ENCODE peak calls at places on chromosome 16, in nine cellular contexts. R, J, S, M, F, T, N, C and E are unnamed samples.

GRCh38 chr16:749010-749409 is 8.2 kb upstream of the CIAO3 start:
- DNase-seq in N (no peak), S (no peak), J (no peak), T (peak; percentile 77), C (no peak), F (no peak), R (no peak), M (peak; percentile 91), E (no peak)

GRCh38 chr16:54493076-54493475 is 206.5 kb upstream of the IRX3 start:
- DNase-seq in N (no peak), T (peak; percentile 44), R (no peak), C (no peak), J (no peak), F (no peak), S (no peak), M (peak; percentile 59), E (no peak)

GRCh38 chr16:11180489-11180888 is 75.5 kb downstream of the SOCS1 start:
- DNase-seq in R (no peak), F (no peak), J (no peak), N (no peak), T (no peak), S (no peak), M (no peak), C (no peak), E (peak; percentile 70)

GRCh38 chr16:63100082-63100481 is 1063.8 kb upstream of the CDH8 start:
- DNase-seq in C (no peak), J (no peak), R (no peak), T (no peak), N (no peak), M (no peak), S (no peak), F (no peak), E (no peak)

GRCh38 chr16:73311857-73312723 is 264.2 kb upstream of the ZFHX3 start:
- DNase-seq in J (no peak), T (no peak), M (no peak), F (no peak), C (no peak), R (no peak), S (no peak), N (no peak), E (no peak)

GRCh38 chr16:77986021-77986420 is 36.3 kb upstream of the CLEC3A start:
- DNase-seq in S (peak; percentile 10), C (no peak), F (no peak), T (no peak), J (no peak), M (no peak), N (no peak), R (no peak), E (no peak)

GRCh38 chr16:29148867-29149272 is 164.0 kb downstream of the LAT start:
- DNase-seq in C (peak; percentile 74), N (no peak), S (no peak), J (peak; percentile 77), T (no peak), R (peak; percentile 30), F (peak; percentile 47), M (no peak), E (peak; percentile 82)

GRCh38 chr16:54286330-54287017 is at the start of gene IRX3:
- DNase-seq in R (no peak), J (no peak), T (peak; percentile 97), M (peak; percentile 97), N (no peak), S (no peak), C (peak; percentile 93), F (no peak), E (peak; percentile 91)

GRCh38 chr16:22099256-22099975 is 7.1 kb downstream of the VWA3A start:
- DNase-seq in N (no peak), T (no peak), R (no peak), M (no peak), F (no peak), S (no peak), C (no peak), J (no peak), E (no peak)

GRCh38 chr16:88349903-88350900 is 32.6 kb upstream of the ZNF469 start:
- DNase-seq in S (no peak), F (no peak), C (peak; percentile 28), N (no peak), R (no peak), T (no peak), M (no peak), J (no peak), E (peak; percentile 33)

GRCh38 chr16:86120982-86121242 is 221.9 kb downstream of the IRF8 start:
- DNase-seq in N (no peak), C (no peak), J (no peak), F (no peak), S (no peak), R (no peak), T (no peak), M (no peak), E (no peak)

GRCh38 chr16:4309833-4310266 is 6.0 kb upstream of the GLIS2 start:
- DNase-seq in C (peak; percentile 73), S (no peak), M (peak; percentile 70), F (peak; percentile 42), J (no peak), R (peak; percentile 75), N (peak; percentile 82), T (peak; percentile 79), E (peak; percentile 81)

GRCh38 chr16:49575352-49576172 is 202.0 kb downstream of the C16orf78 start:
- DNase-seq in F (no peak), M (no peak), R (peak; percentile 7), C (peak; percentile 67), T (no peak), S (no peak), N (peak; percentile 84), J (no peak), E (peak; percentile 67)

GRCh38 chr16:23857256-23857891 is 21.6 kb downstream of the PRKCB start:
- DNase-seq in T (no peak), R (no peak), F (no peak), S (no peak), N (no peak), M (no peak), J (no peak), C (no peak), E (no peak)

GRCh38 chr16:76653390-76654026 is 376.3 kb downstream of the CNTNAP4 start:
- DNase-seq in C (no peak), S (peak; percentile 81), F (no peak), N (no peak), J (no peak), T (no peak), R (peak; percentile 23), M (peak; percentile 48), E (no peak)

GRCh38 chr16:14475370-14476139 is 154.5 kb downstream of the PARN start:
- DNase-seq in M (peak; percentile 80), F (no peak), R (no peak), N (no peak), S (no peak), J (no peak), C (no peak), T (no peak), E (no peak)

GRCh38 chr16:55735120-55735781 is 79.5 kb downstream of the SLC6A2 start:
- DNase-seq in R (no peak), N (no peak), M (no peak), F (no peak), T (peak; percentile 5), J (no peak), C (no peak), S (no peak), E (no peak)